ENCODE peak calls at places on chromosomes 5 and 9, in four cellular contexts. One of them, this sample, is unnamed.

GRCh38 chr9:98861881-98862501 is 54.5 kb downstream of the GALNT12 start:
- DNase-seq in cardiac muscle cell: peak; percentile 77
- DNase-seq in heart right ventricle: no peak
- DNase-seq in PC-3: peak; percentile 93
- DNase-seq in this sample: peak; percentile 41

GRCh38 chr9:99366183-99366582 is 144.1 kb downstream of the SEC61B start:
- DNase-seq in cardiac muscle cell: no peak
- DNase-seq in heart right ventricle: no peak
- DNase-seq in PC-3: no peak
- DNase-seq in this sample: no peak

GRCh38 chr9:38337706-38338264 is 54.7 kb upstream of the ALDH1B1 start:
- DNase-seq in cardiac muscle cell: no peak
- DNase-seq in heart right ventricle: no peak
- DNase-seq in PC-3: no peak
- DNase-seq in this sample: no peak

GRCh38 chr5:143318833-143319232 is 84.7 kb downstream of the NR3C1 start:
- DNase-seq in cardiac muscle cell: no peak
- DNase-seq in heart right ventricle: no peak
- DNase-seq in PC-3: peak; percentile 32
- DNase-seq in this sample: no peak

GRCh38 chr5:77282337-77283027 is 72.0 kb downstream of the PDE8B start:
- DNase-seq in cardiac muscle cell: peak; percentile 49
- DNase-seq in heart right ventricle: no peak
- DNase-seq in PC-3: peak; percentile 75
- DNase-seq in this sample: no peak

GRCh38 chr5:5352675-5353074 is 69.8 kb upstream of the ICE1 start:
- DNase-seq in cardiac muscle cell: no peak
- DNase-seq in heart right ventricle: no peak
- DNase-seq in PC-3: no peak
- DNase-seq in this sample: no peak

GRCh38 chr5:124736111-124736813 is 10.2 kb downstream of the ZNF608 start:
- DNase-seq in cardiac muscle cell: peak; percentile 33
- DNase-seq in heart right ventricle: no peak
- DNase-seq in PC-3: no peak
- DNase-seq in this sample: no peak

GRCh38 chr9:116459576-116459975 is 227.5 kb upstream of the TRIM32 start:
- DNase-seq in cardiac muscle cell: no peak
- DNase-seq in heart right ventricle: no peak
- DNase-seq in PC-3: no peak
- DNase-seq in this sample: no peak

GRCh38 chr5:86917117-86917579 is 299.4 kb downstream of the COX7C start:
- DNase-seq in cardiac muscle cell: peak; percentile 68
- DNase-seq in heart right ventricle: peak; percentile 5
- DNase-seq in PC-3: peak; percentile 70
- DNase-seq in this sample: no peak

GRCh38 chr5:157468293-157468965 is 8.4 kb downstream of the NIPAL4 start:
- DNase-seq in cardiac muscle cell: no peak
- DNase-seq in heart right ventricle: no peak
- DNase-seq in PC-3: no peak
- DNase-seq in this sample: no peak

GRCh38 chr9:37998881-37999311 is 70.1 kb downstream of the SHB start:
- DNase-seq in cardiac muscle cell: no peak
- DNase-seq in heart right ventricle: peak; percentile 40
- DNase-seq in PC-3: no peak
- DNase-seq in this sample: no peak

GRCh38 chr5:16992444-16992843 is 56.4 kb upstream of the MYO10 start:
- DNase-seq in cardiac muscle cell: no peak
- DNase-seq in heart right ventricle: no peak
- DNase-seq in PC-3: no peak
- DNase-seq in this sample: no peak

GRCh38 chr9:77708416-77708815 is 60.3 kb upstream of the GNA14 start:
- DNase-seq in cardiac muscle cell: peak; percentile 42
- DNase-seq in heart right ventricle: no peak
- DNase-seq in PC-3: peak; percentile 22
- DNase-seq in this sample: no peak

GRCh38 chr5:43190755-43191603 is 1.0 kb upstream of the NIM1K start:
- DNase-seq in cardiac muscle cell: peak; percentile 60
- DNase-seq in heart right ventricle: no peak
- DNase-seq in PC-3: peak; percentile 49
- DNase-seq in this sample: no peak
- H3K27ac ChIP-seq in cardiac muscle cell: no peak overlapping the region
- H3K27ac ChIP-seq in heart right ventricle: no peak overlapping the region
- H3K27ac ChIP-seq in PC-3: no peak overlapping the region
- H3K27ac ChIP-seq in this sample: no peak overlapping the region

GRCh38 chr5:90135979-90136378 is 273.6 kb downstream of the CETN3 start:
- DNase-seq in cardiac muscle cell: no peak
- DNase-seq in heart right ventricle: no peak
- DNase-seq in PC-3: peak; percentile 38
- DNase-seq in this sample: no peak
- H3K27ac ChIP-seq in cardiac muscle cell: no peak overlapping the region
- H3K27ac ChIP-seq in heart right ventricle: no peak overlapping the region
- H3K27ac ChIP-seq in PC-3: no peak overlapping the region
- H3K27ac ChIP-seq in this sample: no peak overlapping the region

GRCh38 chr9:86876797-86877196 is 70.5 kb downstream of the GAS1 start:
- DNase-seq in cardiac muscle cell: no peak
- DNase-seq in heart right ventricle: no peak
- DNase-seq in PC-3: no peak
- DNase-seq in this sample: no peak
- H3K27ac ChIP-seq in cardiac muscle cell: no peak overlapping the region
- H3K27ac ChIP-seq in heart right ventricle: no peak overlapping the region
- H3K27ac ChIP-seq in PC-3: no peak overlapping the region
- H3K27ac ChIP-seq in this sample: no peak overlapping the region

DNA sequence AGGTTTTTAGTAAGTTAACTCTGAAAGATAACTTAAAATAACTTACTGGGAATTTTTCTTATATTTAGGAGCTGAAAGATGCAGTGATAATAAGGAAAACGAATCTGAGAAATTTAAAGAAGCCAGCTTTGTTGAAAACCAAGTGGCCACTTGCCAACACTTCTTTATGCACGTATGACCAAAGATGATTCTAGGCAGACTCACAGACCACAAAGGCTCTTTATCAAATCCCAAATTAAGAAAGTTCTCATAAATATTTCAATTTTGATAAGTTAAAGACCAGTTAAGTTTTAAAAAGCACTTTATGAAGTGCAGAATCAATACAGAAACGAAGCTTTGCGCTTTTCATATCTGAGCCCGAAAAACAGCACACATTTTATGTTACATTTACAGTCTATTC is 1.5 kb downstream of the AFF4 start:
- DNase-seq in cardiac muscle cell: peak; percentile 76
- DNase-seq in heart right ventricle: no peak
- DNase-seq in PC-3: peak; percentile 48
- DNase-seq in this sample: no peak
- H3K27ac ChIP-seq in cardiac muscle cell: peak overlapping the region; percentile 97
- H3K27ac ChIP-seq in heart right ventricle: peak overlapping the region; percentile 99
- H3K27ac ChIP-seq in PC-3: peak overlapping the region; percentile 80
- H3K27ac ChIP-seq in this sample: peak overlapping the region; percentile 95

DNA sequence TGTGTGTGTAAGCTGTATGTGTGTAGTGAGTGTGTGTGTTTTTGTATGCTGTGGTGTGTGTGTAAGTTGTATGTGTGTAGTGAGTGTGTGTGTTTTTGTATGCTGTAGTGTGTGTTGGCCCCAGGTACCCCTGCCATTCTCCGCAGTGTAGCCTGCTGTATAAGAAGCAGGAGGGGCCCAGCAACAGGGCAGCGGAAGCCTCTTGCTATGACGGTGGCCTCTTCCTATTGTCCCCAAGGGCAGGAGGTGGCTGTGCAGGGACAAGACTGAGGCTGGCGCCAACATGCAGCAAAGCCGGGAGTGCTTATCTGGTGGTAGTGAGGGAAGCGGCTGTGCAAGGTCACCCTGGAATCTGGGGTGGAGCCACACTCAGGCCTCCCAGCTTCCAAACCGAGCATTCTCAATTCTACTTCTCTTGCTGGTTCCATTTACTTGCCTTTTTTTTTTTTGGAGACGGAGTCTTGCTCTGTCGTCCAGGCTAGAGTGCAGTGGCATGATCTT is 5.1 kb downstream of the SPAAR start:
- DNase-seq in cardiac muscle cell: peak; percentile 68
- DNase-seq in heart right ventricle: peak; percentile 86
- DNase-seq in PC-3: no peak
- DNase-seq in this sample: no peak
- H3K27ac ChIP-seq in cardiac muscle cell: peak overlapping the region; percentile 4
- H3K27ac ChIP-seq in heart right ventricle: peak overlapping the region; percentile 80
- H3K27ac ChIP-seq in PC-3: no peak overlapping the region
- H3K27ac ChIP-seq in this sample: no peak overlapping the region

GRCh38 chr5:173764321-173765029 is 123.7 kb upstream of the CPEB4 start:
- DNase-seq in cardiac muscle cell: peak; percentile 95
- DNase-seq in heart right ventricle: peak; percentile 79
- DNase-seq in PC-3: peak; percentile 95
- DNase-seq in this sample: peak; percentile 79
- H3K27ac ChIP-seq in cardiac muscle cell: peak overlapping the region; percentile 8
- H3K27ac ChIP-seq in heart right ventricle: peak overlapping the region; percentile 83
- H3K27ac ChIP-seq in PC-3: peak overlapping the region; percentile 79
- H3K27ac ChIP-seq in this sample: peak overlapping the region; percentile 87

GRCh38 chr9:114176601-114177295 is 21.4 kb downstream of the COL27A1 start:
- DNase-seq in cardiac muscle cell: no peak
- DNase-seq in heart right ventricle: no peak
- DNase-seq in PC-3: no peak
- DNase-seq in this sample: no peak

GRCh38 chr9:114174557-114174875 is 19.2 kb downstream of the COL27A1 start:
- DNase-seq in cardiac muscle cell: no peak
- DNase-seq in heart right ventricle: no peak
- DNase-seq in PC-3: no peak
- DNase-seq in this sample: no peak

GRCh38 chr9:114177423-114178064 is 22.2 kb downstream of the COL27A1 start:
- DNase-seq in cardiac muscle cell: peak; percentile 61
- DNase-seq in heart right ventricle: no peak
- DNase-seq in PC-3: peak; percentile 60
- DNase-seq in this sample: no peak

GRCh38 chr9:114172981-114173833 is 17.9 kb downstream of the COL27A1 start:
- DNase-seq in cardiac muscle cell: peak; percentile 37
- DNase-seq in heart right ventricle: no peak
- DNase-seq in PC-3: no peak
- DNase-seq in this sample: no peak

GRCh38 chr9:114174876-114175771 is 19.8 kb downstream of the COL27A1 start:
- DNase-seq in cardiac muscle cell: peak; percentile 42
- DNase-seq in heart right ventricle: peak; percentile 73
- DNase-seq in PC-3: no peak
- DNase-seq in this sample: no peak
- H3K27ac ChIP-seq in cardiac muscle cell: peak overlapping the region; percentile 75
- H3K27ac ChIP-seq in heart right ventricle: peak overlapping the region; percentile 77
- H3K27ac ChIP-seq in PC-3: no peak overlapping the region
- H3K27ac ChIP-seq in this sample: no peak overlapping the region

GRCh38 chr5:151800527-151800926 is 28.8 kb downstream of the G3BP1 start:
- DNase-seq in cardiac muscle cell: no peak
- DNase-seq in heart right ventricle: no peak
- DNase-seq in PC-3: no peak
- DNase-seq in this sample: no peak

GRCh38 chr5:151799407-151799806 is 27.7 kb downstream of the G3BP1 start:
- DNase-seq in cardiac muscle cell: peak; percentile 39
- DNase-seq in heart right ventricle: no peak
- DNase-seq in PC-3: peak; percentile 26
- DNase-seq in this sample: no peak

GRCh38 chr5:151793358-151793757 is 21.6 kb downstream of the G3BP1 start:
- DNase-seq in cardiac muscle cell: no peak
- DNase-seq in heart right ventricle: no peak
- DNase-seq in PC-3: no peak
- DNase-seq in this sample: no peak

GRCh38 chr5:151795426-151795825 is 23.7 kb downstream of the G3BP1 start:
- DNase-seq in cardiac muscle cell: no peak
- DNase-seq in heart right ventricle: no peak
- DNase-seq in PC-3: no peak
- DNase-seq in this sample: no peak

GRCh38 chr5:151798674-151799073 is 26.9 kb downstream of the G3BP1 start:
- DNase-seq in cardiac muscle cell: no peak
- DNase-seq in heart right ventricle: no peak
- DNase-seq in PC-3: no peak
- DNase-seq in this sample: no peak
- H3K27ac ChIP-seq in cardiac muscle cell: no peak overlapping the region
- H3K27ac ChIP-seq in heart right ventricle: no peak overlapping the region
- H3K27ac ChIP-seq in PC-3: no peak overlapping the region
- H3K27ac ChIP-seq in this sample: no peak overlapping the region

GRCh38 chr9:114590328-114590727 is 2.8 kb downstream of the ATP6V1G1 start:
- DNase-seq in cardiac muscle cell: no peak
- DNase-seq in heart right ventricle: no peak
- DNase-seq in PC-3: no peak
- DNase-seq in this sample: no peak
- H3K27ac ChIP-seq in cardiac muscle cell: no peak overlapping the region
- H3K27ac ChIP-seq in heart right ventricle: no peak overlapping the region
- H3K27ac ChIP-seq in PC-3: no peak overlapping the region
- H3K27ac ChIP-seq in this sample: peak overlapping the region; percentile 84

DNA sequence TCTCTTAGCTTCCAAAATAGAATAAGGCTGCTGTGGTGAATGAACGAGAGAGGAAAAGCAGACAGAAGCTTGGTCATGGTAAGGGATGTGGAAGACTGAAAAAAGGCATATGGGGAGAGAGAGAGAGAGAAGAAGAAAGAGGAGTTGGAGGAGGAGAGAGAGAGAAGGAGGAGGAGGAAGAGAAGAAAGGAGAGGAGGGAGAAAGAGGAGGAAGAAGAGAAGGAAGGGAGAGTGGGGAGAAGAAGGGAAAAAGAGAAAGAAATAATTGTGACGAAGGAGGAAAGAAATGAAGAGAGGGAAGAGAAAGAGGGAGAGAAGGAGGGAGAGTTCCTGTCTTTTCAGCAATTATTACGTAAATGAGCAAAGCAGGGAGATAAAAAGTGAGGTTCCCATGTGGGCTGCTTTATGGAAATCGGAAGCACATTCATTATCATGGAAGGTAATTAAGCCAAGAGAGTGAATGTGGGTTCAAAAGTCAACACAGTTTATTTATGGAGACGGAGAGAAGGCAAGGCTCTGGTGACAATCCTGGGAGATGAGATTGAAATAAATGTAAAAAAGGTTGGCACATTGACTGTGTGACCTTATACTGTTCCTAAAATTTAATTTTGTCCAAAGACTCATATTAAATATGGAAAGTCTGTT is 611.2 kb downstream of the KIF4B start:
- DNase-seq in cardiac muscle cell: no peak
- DNase-seq in heart right ventricle: no peak
- DNase-seq in PC-3: no peak
- DNase-seq in this sample: no peak
- H3K27ac ChIP-seq in cardiac muscle cell: no peak overlapping the region
- H3K27ac ChIP-seq in heart right ventricle: no peak overlapping the region
- H3K27ac ChIP-seq in PC-3: no peak overlapping the region
- H3K27ac ChIP-seq in this sample: no peak overlapping the region

This sample was measured in epithelial cell of prostate.